ENCODE peak calls at places on chromosomes 13 and 19, in four cellular contexts. One of them, this sample, is unnamed.

GRCh38 chr19:40689339-40690049 is 957 bp downstream of the NUMBL start:
- DNase-seq in naive thymus-derived CD4-positive, alpha-beta T cell: peak; percentile 24
- DNase-seq in GM12878: no peak
- DNase-seq in A549: no peak
- DNase-seq in this sample: peak; percentile 39

GRCh38 chr19:35518313-35518712 is 4.9 kb upstream of the DMKN start:
- DNase-seq in GM12878: no peak
- DNase-seq in naive thymus-derived CD4-positive, alpha-beta T cell: no peak
- DNase-seq in A549: peak; percentile 72
- DNase-seq in this sample: no peak

GRCh38 chr13:33377825-33378224 is 92.3 kb upstream of the STARD13 start:
- DNase-seq in GM12878: no peak
- DNase-seq in A549: no peak
- DNase-seq in naive thymus-derived CD4-positive, alpha-beta T cell: no peak
- DNase-seq in this sample: no peak

GRCh38 chr13:106536244-106537034 is 977 bp upstream of the EFNB2 start:
- DNase-seq in naive thymus-derived CD4-positive, alpha-beta T cell: peak; percentile 72
- DNase-seq in A549: peak; percentile 74
- DNase-seq in GM12878: peak; percentile 30
- DNase-seq in this sample: peak; percentile 73

GRCh38 chr19:35510626-35510964 is 2.9 kb downstream of the DMKN start:
- DNase-seq in GM12878: no peak
- DNase-seq in A549: no peak
- DNase-seq in naive thymus-derived CD4-positive, alpha-beta T cell: no peak
- DNase-seq in this sample: no peak

GRCh38 chr13:32415019-32415418 is 12.9 kb downstream of the N4BP2L1 start:
- DNase-seq in GM12878: no peak
- DNase-seq in A549: peak; percentile 29
- DNase-seq in naive thymus-derived CD4-positive, alpha-beta T cell: no peak
- DNase-seq in this sample: no peak

GRCh38 chr13:109998808-109999528 is 212.6 kb upstream of the IRS2 start:
- DNase-seq in GM12878: no peak
- DNase-seq in A549: peak; percentile 89
- DNase-seq in naive thymus-derived CD4-positive, alpha-beta T cell: no peak
- DNase-seq in this sample: no peak

GRCh38 chr19:51570962-51571575 is at the start of gene ZNF175:
- DNase-seq in GM12878: peak; percentile 97
- DNase-seq in naive thymus-derived CD4-positive, alpha-beta T cell: peak; percentile 65
- DNase-seq in A549: peak; percentile 99
- DNase-seq in this sample: peak; percentile 97

GRCh38 chr19:57269515-57270250 is 10.6 kb upstream of the ZNF460 start:
- DNase-seq in A549: no peak
- DNase-seq in GM12878: peak; percentile 60
- DNase-seq in naive thymus-derived CD4-positive, alpha-beta T cell: no peak
- DNase-seq in this sample: no peak

GRCh38 chr13:60312851-60313505 is 84.0 kb upstream of the TDRD3 start:
- DNase-seq in A549: no peak
- DNase-seq in GM12878: no peak
- DNase-seq in naive thymus-derived CD4-positive, alpha-beta T cell: no peak
- DNase-seq in this sample: no peak

GRCh38 chr19:2266183-2266993 is 10.2 kb upstream of the JSRP1 start:
- DNase-seq in naive thymus-derived CD4-positive, alpha-beta T cell: no peak
- DNase-seq in A549: no peak
- DNase-seq in GM12878: peak; percentile 54
- DNase-seq in this sample: no peak

GRCh38 chr13:25171517-25172302 is at the start of gene AMER2:
- DNase-seq in GM12878: no peak
- DNase-seq in naive thymus-derived CD4-positive, alpha-beta T cell: no peak
- DNase-seq in A549: no peak
- DNase-seq in this sample: peak; percentile 30

GRCh38 chr13:99031725-99032298 is 53.9 kb upstream of the DOCK9 start:
- DNase-seq in A549: no peak
- DNase-seq in GM12878: no peak
- DNase-seq in naive thymus-derived CD4-positive, alpha-beta T cell: no peak
- DNase-seq in this sample: no peak

GRCh38 chr13:29059837-29060236 is 239.7 kb downstream of the MTUS2 start:
- DNase-seq in GM12878: no peak
- DNase-seq in naive thymus-derived CD4-positive, alpha-beta T cell: no peak
- DNase-seq in A549: no peak
- DNase-seq in this sample: no peak

GRCh38 chr13:41597348-41598041 is 140.1 kb downstream of the RGCC start:
- DNase-seq in A549: no peak
- DNase-seq in naive thymus-derived CD4-positive, alpha-beta T cell: no peak
- DNase-seq in GM12878: no peak
- DNase-seq in this sample: no peak

GRCh38 chr19:42290523-42291436 is 11.2 kb upstream of the PRR19 start:
- DNase-seq in naive thymus-derived CD4-positive, alpha-beta T cell: peak; percentile 57
- DNase-seq in GM12878: no peak
- DNase-seq in A549: peak; percentile 79
- DNase-seq in this sample: no peak

GRCh38 chr13:49214917-49215376 is 5.2 kb upstream of the MLNR start:
- DNase-seq in naive thymus-derived CD4-positive, alpha-beta T cell: peak; percentile 28
- DNase-seq in GM12878: no peak
- DNase-seq in A549: peak; percentile 31
- DNase-seq in this sample: peak; percentile 90

GRCh38 chr13:36261976-36262375 is 35.6 kb downstream of the CCDC169 start:
- DNase-seq in naive thymus-derived CD4-positive, alpha-beta T cell: no peak
- DNase-seq in GM12878: no peak
- DNase-seq in A549: no peak
- DNase-seq in this sample: no peak

GRCh38 chr13:114118763-114119123 is 13.7 kb downstream of the RASA3 start:
- DNase-seq in A549: no peak
- DNase-seq in GM12878: no peak
- DNase-seq in naive thymus-derived CD4-positive, alpha-beta T cell: no peak
- DNase-seq in this sample: no peak

GRCh38 chr19:5578094-5578846 is 10.5 kb upstream of the TINCR start:
- DNase-seq in A549: peak; percentile 33
- DNase-seq in naive thymus-derived CD4-positive, alpha-beta T cell: peak; percentile 56
- DNase-seq in GM12878: no peak
- DNase-seq in this sample: peak; percentile 45

GRCh38 chr13:26449063-26449848 is 108.2 kb upstream of the WASF3 start:
- DNase-seq in naive thymus-derived CD4-positive, alpha-beta T cell: no peak
- DNase-seq in GM12878: no peak
- DNase-seq in A549: no peak
- DNase-seq in this sample: no peak

GRCh38 chr19:8367327-8368001 is 3.5 kb downstream of the ANGPTL4 start:
- DNase-seq in A549: peak; percentile 79
- DNase-seq in GM12878: no peak
- DNase-seq in naive thymus-derived CD4-positive, alpha-beta T cell: no peak
- DNase-seq in this sample: no peak

GRCh38 chr13:112255550-112256120 is 120.5 kb upstream of the SPACA7 start:
- DNase-seq in GM12878: no peak
- DNase-seq in naive thymus-derived CD4-positive, alpha-beta T cell: no peak
- DNase-seq in A549: no peak
- DNase-seq in this sample: no peak

GRCh38 chr13:111423168-111423785 is 102.8 kb downstream of the TEX29 start:
- DNase-seq in A549: no peak
- DNase-seq in naive thymus-derived CD4-positive, alpha-beta T cell: no peak
- DNase-seq in GM12878: no peak
- DNase-seq in this sample: no peak

GRCh38 chr19:27974082-27974513 is 1238.9 kb downstream of the UQCRFS1 start:
- DNase-seq in GM12878: peak; percentile 25
- DNase-seq in naive thymus-derived CD4-positive, alpha-beta T cell: no peak
- DNase-seq in A549: peak; percentile 44
- DNase-seq in this sample: peak; percentile 69

GRCh38 chr13:113305208-113305607 is 8.2 kb downstream of the LAMP1 start:
- DNase-seq in naive thymus-derived CD4-positive, alpha-beta T cell: no peak
- DNase-seq in A549: no peak
- DNase-seq in GM12878: no peak
- DNase-seq in this sample: no peak

GRCh38 chr13:101303512-101303911 is 112.8 kb downstream of the NALCN start:
- DNase-seq in GM12878: no peak
- DNase-seq in naive thymus-derived CD4-positive, alpha-beta T cell: no peak
- DNase-seq in A549: no peak
- DNase-seq in this sample: no peak

GRCh38 chr19:22137791-22138190 is 59.0 kb downstream of the ZNF676 start:
- DNase-seq in naive thymus-derived CD4-positive, alpha-beta T cell: no peak
- DNase-seq in GM12878: no peak
- DNase-seq in A549: no peak
- DNase-seq in this sample: no peak

GRCh38 chr13:91375119-91375729 is 23.2 kb upstream of the GPC5 start:
- DNase-seq in naive thymus-derived CD4-positive, alpha-beta T cell: no peak
- DNase-seq in GM12878: no peak
- DNase-seq in A549: peak; percentile 12
- DNase-seq in this sample: no peak

GRCh38 chr19:50794778-50795664 is 4.8 kb downstream of the ACP4 start:
- DNase-seq in A549: peak; percentile 67
- DNase-seq in GM12878: no peak
- DNase-seq in naive thymus-derived CD4-positive, alpha-beta T cell: no peak
- DNase-seq in this sample: peak; percentile 41

GRCh38 chr19:27774827-27775226 is 1438.1 kb downstream of the UQCRFS1 start:
- DNase-seq in GM12878: no peak
- DNase-seq in A549: peak; percentile 76
- DNase-seq in naive thymus-derived CD4-positive, alpha-beta T cell: no peak
- DNase-seq in this sample: peak; percentile 39

GRCh38 chr19:49861541-49862410 is 5.6 kb downstream of the PNKP start:
- DNase-seq in naive thymus-derived CD4-positive, alpha-beta T cell: no peak
- DNase-seq in A549: no peak
- DNase-seq in GM12878: no peak
- DNase-seq in this sample: no peak

GRCh38 chr13:50715402-50716146 is 127.9 kb downstream of the DLEU7 start:
- DNase-seq in GM12878: no peak
- DNase-seq in naive thymus-derived CD4-positive, alpha-beta T cell: no peak
- DNase-seq in A549: no peak
- DNase-seq in this sample: no peak

GRCh38 chr13:109871018-109871370 is 84.6 kb upstream of the IRS2 start:
- DNase-seq in GM12878: no peak
- DNase-seq in A549: no peak
- DNase-seq in naive thymus-derived CD4-positive, alpha-beta T cell: no peak
- DNase-seq in this sample: no peak

GRCh38 chr19:42285546-42285945 is 16.4 kb upstream of the PRR19 start:
- DNase-seq in GM12878: no peak
- DNase-seq in A549: no peak
- DNase-seq in naive thymus-derived CD4-positive, alpha-beta T cell: no peak
- DNase-seq in this sample: no peak

DNA sequence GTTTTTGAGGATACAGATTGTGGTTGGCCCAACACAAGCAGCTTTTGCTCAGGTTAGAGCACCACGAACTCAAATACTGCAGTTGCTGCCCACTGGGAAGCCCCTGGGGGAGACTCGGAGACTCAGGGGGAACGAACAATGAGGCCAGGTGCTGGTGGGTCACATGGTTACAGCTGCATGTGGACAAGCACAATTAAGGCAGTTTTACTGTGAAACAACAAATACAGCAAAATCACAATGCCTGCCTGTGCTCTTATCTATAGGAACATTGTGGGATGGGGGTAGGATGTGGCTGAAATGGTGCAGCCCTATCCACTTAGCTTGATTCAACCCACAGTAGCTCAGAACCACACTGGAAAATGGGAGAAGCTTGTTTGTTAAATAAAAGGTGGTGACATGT is 119.7 kb upstream of the SPATA13 start:
- DNase-seq in naive thymus-derived CD4-positive, alpha-beta T cell: no peak
- DNase-seq in A549: no peak
- DNase-seq in GM12878: no peak
- DNase-seq in this sample: peak; percentile 12
- H3K4me3 ChIP-seq in naive thymus-derived CD4-positive, alpha-beta T cell: no peak overlapping the region
- H3K4me3 ChIP-seq in A549: no peak overlapping the region
- H3K4me3 ChIP-seq in GM12878: no peak overlapping the region
- H3K4me3 ChIP-seq in this sample: no peak overlapping the region

GRCh38 chr13:27536361-27537101 is 83.8 kb downstream of the LNX2 start:
- DNase-seq in A549: no peak
- DNase-seq in GM12878: no peak
- DNase-seq in naive thymus-derived CD4-positive, alpha-beta T cell: no peak
- DNase-seq in this sample: no peak

GRCh38 chr13:27535546-27535945 is 84.8 kb downstream of the LNX2 start:
- DNase-seq in A549: peak; percentile 6
- DNase-seq in naive thymus-derived CD4-positive, alpha-beta T cell: no peak
- DNase-seq in GM12878: no peak
- DNase-seq in this sample: no peak

GRCh38 chr13:27534108-27534975 is 84.0 kb upstream of the MTIF3 start:
- DNase-seq in naive thymus-derived CD4-positive, alpha-beta T cell: no peak
- DNase-seq in GM12878: no peak
- DNase-seq in A549: no peak
- DNase-seq in this sample: no peak

GRCh38 chr13:27534976-27535370 is 84.6 kb upstream of the MTIF3 start:
- DNase-seq in naive thymus-derived CD4-positive, alpha-beta T cell: no peak
- DNase-seq in GM12878: no peak
- DNase-seq in A549: no peak
- DNase-seq in this sample: no peak

GRCh38 chr13:27533155-27533643 is 82.8 kb upstream of the MTIF3 start:
- DNase-seq in A549: peak; percentile 76
- DNase-seq in naive thymus-derived CD4-positive, alpha-beta T cell: no peak
- DNase-seq in GM12878: no peak
- DNase-seq in this sample: peak; percentile 6
- H3K4me3 ChIP-seq in A549: peak overlapping the region; percentile 41
- H3K4me3 ChIP-seq in naive thymus-derived CD4-positive, alpha-beta T cell: no peak overlapping the region
- H3K4me3 ChIP-seq in GM12878: no peak overlapping the region
- H3K4me3 ChIP-seq in this sample: no peak overlapping the region

GRCh38 chr13:97548138-97548537 is 114.2 kb downstream of the RAP2A start:
- DNase-seq in A549: no peak
- DNase-seq in naive thymus-derived CD4-positive, alpha-beta T cell: no peak
- DNase-seq in GM12878: no peak
- DNase-seq in this sample: no peak

GRCh38 chr13:97544041-97544765 is 110.2 kb downstream of the RAP2A start:
- DNase-seq in naive thymus-derived CD4-positive, alpha-beta T cell: no peak
- DNase-seq in A549: no peak
- DNase-seq in GM12878: no peak
- DNase-seq in this sample: no peak

GRCh38 chr13:97549201-97549600 is 115.2 kb downstream of the RAP2A start:
- DNase-seq in GM12878: no peak
- DNase-seq in A549: no peak
- DNase-seq in naive thymus-derived CD4-positive, alpha-beta T cell: no peak
- DNase-seq in this sample: no peak

GRCh38 chr13:97548736-97549135 is 114.8 kb downstream of the RAP2A start:
- DNase-seq in naive thymus-derived CD4-positive, alpha-beta T cell: no peak
- DNase-seq in GM12878: no peak
- DNase-seq in A549: no peak
- DNase-seq in this sample: no peak
- H3K4me3 ChIP-seq in naive thymus-derived CD4-positive, alpha-beta T cell: no peak overlapping the region
- H3K4me3 ChIP-seq in GM12878: no peak overlapping the region
- H3K4me3 ChIP-seq in A549: no peak overlapping the region
- H3K4me3 ChIP-seq in this sample: no peak overlapping the region

DNA sequence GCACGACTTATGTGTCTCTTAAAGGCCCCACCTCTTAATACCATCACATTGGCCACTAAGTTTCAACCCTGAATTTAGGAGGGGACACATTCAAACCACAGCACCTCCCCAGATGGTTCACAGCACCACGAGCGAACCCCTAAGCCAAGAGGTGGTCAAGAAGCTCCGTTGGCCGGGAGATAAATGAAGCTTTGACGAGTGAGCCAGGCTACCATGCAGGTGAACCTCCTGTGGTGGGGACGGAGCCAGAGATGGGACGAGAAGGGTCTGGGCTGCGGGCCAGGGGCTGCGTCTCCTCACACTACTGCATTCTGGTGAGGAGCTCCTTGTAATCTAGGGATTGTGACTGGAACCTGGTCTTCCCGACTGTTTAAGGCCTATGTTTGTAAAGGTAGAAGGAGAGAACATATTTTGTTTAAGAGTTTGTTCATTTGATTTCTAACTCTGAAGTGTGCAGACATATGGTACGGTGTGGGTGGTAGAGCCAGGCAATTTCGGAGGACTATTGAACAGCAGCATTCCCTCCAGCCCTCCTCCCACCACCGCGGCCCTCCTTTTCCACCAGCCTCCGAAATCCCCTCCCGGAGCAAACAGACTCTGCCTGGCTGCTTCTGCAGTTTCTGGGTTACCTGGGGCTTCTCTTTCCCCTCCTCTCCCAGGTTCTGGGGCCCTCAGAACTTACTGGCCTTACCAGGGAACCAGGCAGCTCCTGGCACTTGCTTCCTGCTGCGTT is 31.3 kb downstream of the SIAH3 start:
- DNase-seq in GM12878: no peak
- DNase-seq in A549: no peak
- DNase-seq in naive thymus-derived CD4-positive, alpha-beta T cell: no peak
- DNase-seq in this sample: no peak
- H3K4me3 ChIP-seq in GM12878: no peak overlapping the region
- H3K4me3 ChIP-seq in A549: no peak overlapping the region
- H3K4me3 ChIP-seq in naive thymus-derived CD4-positive, alpha-beta T cell: no peak overlapping the region
- H3K4me3 ChIP-seq in this sample: no peak overlapping the region